ENCODE peak calls at places on chromosome 22, in seven cellular contexts. One of them, this sample, is unnamed.

GRCh38 chr22:44646668-44647067 is 55.3 kb upstream of the PRR5 start:
- DNase-seq in neuronal stem cell: no peak
- DNase-seq in mesendoderm: no peak
- DNase-seq in mesenchymal stem cell: no peak
- DNase-seq in H9: peak
- DNase-seq in H1: no peak
- DNase-seq in trophoblast cell: no peak
- DNase-seq in this sample: no peak

GRCh38 chr22:23166841-23167610 is 13.3 kb upstream of the BCR start:
- DNase-seq in neuronal stem cell: no peak
- DNase-seq in mesendoderm: no peak
- DNase-seq in mesenchymal stem cell: no peak
- DNase-seq in H9: no peak
- DNase-seq in H1: no peak
- DNase-seq in trophoblast cell: no peak
- DNase-seq in this sample: no peak

GRCh38 chr22:43883719-43884415 is 7.9 kb downstream of the PNPLA5 start:
- DNase-seq in neuronal stem cell: no peak
- DNase-seq in mesendoderm: no peak
- DNase-seq in mesenchymal stem cell: no peak
- DNase-seq in H9: peak
- DNase-seq in H1: no peak
- DNase-seq in trophoblast cell: no peak
- DNase-seq in this sample: no peak

GRCh38 chr22:23222033-23222840 is 41.9 kb downstream of the BCR start:
- DNase-seq in neuronal stem cell: no peak
- DNase-seq in mesendoderm: no peak
- DNase-seq in mesenchymal stem cell: no peak
- DNase-seq in H9: no peak
- DNase-seq in H1: no peak
- DNase-seq in trophoblast cell: no peak
- DNase-seq in this sample: no peak

GRCh38 chr22:32493551-32493950 is 18.9 kb downstream of the FBXO7 start:
- DNase-seq in neuronal stem cell: no peak
- DNase-seq in mesendoderm: no peak
- DNase-seq in mesenchymal stem cell: no peak
- DNase-seq in H9: no peak
- DNase-seq in H1: no peak
- DNase-seq in trophoblast cell: no peak
- DNase-seq in this sample: no peak

GRCh38 chr22:19941365-19942070 is at the start of the genes COMT and TXNRD2:
- DNase-seq in neuronal stem cell: no peak
- DNase-seq in mesendoderm: peak
- DNase-seq in mesenchymal stem cell: peak
- DNase-seq in H9: no peak
- DNase-seq in H1: no peak
- DNase-seq in trophoblast cell: peak
- DNase-seq in this sample: peak

GRCh38 chr22:17706451-17706900 is 67.8 kb downstream of the BID start:
- DNase-seq in neuronal stem cell: no peak
- DNase-seq in mesendoderm: peak
- DNase-seq in mesenchymal stem cell: peak
- DNase-seq in H9: peak
- DNase-seq in H1: no peak
- DNase-seq in trophoblast cell: peak
- DNase-seq in this sample: peak

GRCh38 chr22:22103078-22103593 is 120.5 kb upstream of the TOP3B start:
- DNase-seq in neuronal stem cell: no peak
- DNase-seq in mesendoderm: peak
- DNase-seq in mesenchymal stem cell: no peak
- DNase-seq in H9: peak
- DNase-seq in H1: peak
- DNase-seq in trophoblast cell: peak
- DNase-seq in this sample: no peak

GRCh38 chr22:45263790-45264269 is 20.9 kb upstream of the UPK3A start:
- DNase-seq in neuronal stem cell: no peak
- DNase-seq in mesendoderm: peak
- DNase-seq in mesenchymal stem cell: peak
- DNase-seq in H9: peak
- DNase-seq in H1: peak
- DNase-seq in trophoblast cell: peak
- DNase-seq in this sample: peak

GRCh38 chr22:44155115-44155514 is 25.6 kb upstream of the PARVG start:
- DNase-seq in neuronal stem cell: no peak
- DNase-seq in mesendoderm: no peak
- DNase-seq in mesenchymal stem cell: no peak
- DNase-seq in H9: no peak
- DNase-seq in H1: no peak
- DNase-seq in trophoblast cell: no peak
- DNase-seq in this sample: no peak

GRCh38 chr22:50398698-50399648 is 55.8 kb downstream of the PPP6R2 start:
- DNase-seq in neuronal stem cell: no peak
- DNase-seq in mesendoderm: no peak
- DNase-seq in mesenchymal stem cell: peak
- DNase-seq in H9: no peak
- DNase-seq in H1: no peak
- DNase-seq in trophoblast cell: no peak
- DNase-seq in this sample: no peak

GRCh38 chr22:30605449-30606110 is 1.4 kb upstream of the TCN2 start:
- DNase-seq in neuronal stem cell: no peak
- DNase-seq in mesendoderm: peak
- DNase-seq in mesenchymal stem cell: peak
- DNase-seq in H9: peak
- DNase-seq in H1: peak
- DNase-seq in trophoblast cell: peak
- DNase-seq in this sample: peak

GRCh38 chr22:20283674-20284066 is 15.6 kb upstream of the RTN4R start:
- DNase-seq in neuronal stem cell: no peak
- DNase-seq in mesendoderm: no peak
- DNase-seq in mesenchymal stem cell: no peak
- DNase-seq in H9: no peak
- DNase-seq in H1: no peak
- DNase-seq in trophoblast cell: no peak
- DNase-seq in this sample: no peak

GRCh38 chr22:23036684-23037428 is 33.5 kb upstream of the GNAZ start:
- DNase-seq in neuronal stem cell: no peak
- DNase-seq in mesendoderm: no peak
- DNase-seq in mesenchymal stem cell: no peak
- DNase-seq in H9: no peak
- DNase-seq in H1: no peak
- DNase-seq in trophoblast cell: no peak
- DNase-seq in this sample: peak

GRCh38 chr22:27780161-27780575 is 21.4 kb downstream of the MN1 start:
- DNase-seq in neuronal stem cell: no peak
- DNase-seq in mesendoderm: peak
- DNase-seq in mesenchymal stem cell: no peak
- DNase-seq in H9: peak
- DNase-seq in H1: no peak
- DNase-seq in trophoblast cell: no peak
- DNase-seq in this sample: no peak

GRCh38 chr22:50528682-50529415 is 963 bp downstream of the TYMP start:
- DNase-seq in neuronal stem cell: no peak
- DNase-seq in mesendoderm: no peak
- DNase-seq in mesenchymal stem cell: peak
- DNase-seq in H9: no peak
- DNase-seq in H1: peak
- DNase-seq in trophoblast cell: peak
- DNase-seq in this sample: no peak

GRCh38 chr22:27220349-27220748 is 563.0 kb downstream of the MIAT start:
- DNase-seq in neuronal stem cell: no peak
- DNase-seq in mesendoderm: no peak
- DNase-seq in mesenchymal stem cell: peak
- DNase-seq in H9: no peak
- DNase-seq in H1: no peak
- DNase-seq in trophoblast cell: no peak
- DNase-seq in this sample: peak

GRCh38 chr22:21448627-21449416 is 18.4 kb upstream of the TMEM191C start:
- DNase-seq in neuronal stem cell: no peak
- DNase-seq in mesendoderm: no peak
- DNase-seq in mesenchymal stem cell: no peak
- DNase-seq in H9: peak
- DNase-seq in H1: no peak
- DNase-seq in trophoblast cell: no peak
- DNase-seq in this sample: no peak

GRCh38 chr22:19082793-19083192 is 39.4 kb downstream of the DGCR2 start:
- DNase-seq in neuronal stem cell: no peak
- DNase-seq in mesendoderm: no peak
- DNase-seq in mesenchymal stem cell: no peak
- DNase-seq in H9: no peak
- DNase-seq in H1: no peak
- DNase-seq in trophoblast cell: no peak
- DNase-seq in this sample: no peak

GRCh38 chr22:45516163-45516562 is 13.5 kb downstream of the FBLN1 start:
- DNase-seq in neuronal stem cell: no peak
- DNase-seq in mesendoderm: peak
- DNase-seq in mesenchymal stem cell: no peak
- DNase-seq in H9: no peak
- DNase-seq in H1: no peak
- DNase-seq in trophoblast cell: peak
- DNase-seq in this sample: no peak

GRCh38 chr22:35547993-35548761 is 7.5 kb downstream of the RASD2 start:
- DNase-seq in neuronal stem cell: no peak
- DNase-seq in mesendoderm: peak
- DNase-seq in mesenchymal stem cell: peak
- DNase-seq in H9: peak
- DNase-seq in H1: peak
- DNase-seq in trophoblast cell: peak
- DNase-seq in this sample: no peak

GRCh38 chr22:27252282-27253049 is 549.1 kb downstream of the MN1 start:
- DNase-seq in neuronal stem cell: no peak
- DNase-seq in mesendoderm: no peak
- DNase-seq in mesenchymal stem cell: peak
- DNase-seq in H9: no peak
- DNase-seq in H1: no peak
- DNase-seq in trophoblast cell: peak
- DNase-seq in this sample: peak

GRCh38 chr22:38347181-38347943 is 30.1 kb upstream of the CSNK1E start:
- DNase-seq in neuronal stem cell: no peak
- DNase-seq in mesendoderm: no peak
- DNase-seq in mesenchymal stem cell: no peak
- DNase-seq in H9: no peak
- DNase-seq in H1: peak
- DNase-seq in trophoblast cell: no peak
- DNase-seq in this sample: no peak
- H3K18ac ChIP-seq in neuronal stem cell: peak
- H3K18ac ChIP-seq in mesendoderm: no peak
- H3K18ac ChIP-seq in mesenchymal stem cell: no peak
- H3K18ac ChIP-seq in H9: no peak
- H3K18ac ChIP-seq in H1: no peak
- H3K18ac ChIP-seq in trophoblast cell: no peak
- H3K18ac ChIP-seq in this sample: no peak

GRCh38 chr22:39303892-39304671 is 15.3 kb downstream of the RPL3 start:
- DNase-seq in neuronal stem cell: no peak
- DNase-seq in mesendoderm: no peak
- DNase-seq in mesenchymal stem cell: no peak
- DNase-seq in H9: no peak
- DNase-seq in H1: no peak
- DNase-seq in trophoblast cell: no peak
- DNase-seq in this sample: no peak
- H3K18ac ChIP-seq in neuronal stem cell: peak
- H3K18ac ChIP-seq in mesendoderm: no peak
- H3K18ac ChIP-seq in mesenchymal stem cell: no peak
- H3K18ac ChIP-seq in H9: no peak
- H3K18ac ChIP-seq in H1: no peak
- H3K18ac ChIP-seq in trophoblast cell: no peak
- H3K18ac ChIP-seq in this sample: no peak

GRCh38 chr22:38710866-38711265 is 5.1 kb downstream of the GTPBP1 start:
- DNase-seq in neuronal stem cell: no peak
- DNase-seq in mesendoderm: no peak
- DNase-seq in mesenchymal stem cell: no peak
- DNase-seq in H9: no peak
- DNase-seq in H1: no peak
- DNase-seq in trophoblast cell: no peak
- DNase-seq in this sample: no peak
- H3K18ac ChIP-seq in neuronal stem cell: no peak
- H3K18ac ChIP-seq in mesendoderm: no peak
- H3K18ac ChIP-seq in mesenchymal stem cell: no peak
- H3K18ac ChIP-seq in H9: no peak
- H3K18ac ChIP-seq in H1: no peak
- H3K18ac ChIP-seq in trophoblast cell: no peak
- H3K18ac ChIP-seq in this sample: no peak

GRCh38 chr22:47304191-47304831 is 541.9 kb downstream of the TBC1D22A start:
- DNase-seq in neuronal stem cell: no peak
- DNase-seq in mesendoderm: no peak
- DNase-seq in mesenchymal stem cell: no peak
- DNase-seq in H9: no peak
- DNase-seq in H1: no peak
- DNase-seq in trophoblast cell: no peak
- DNase-seq in this sample: no peak
- H3K18ac ChIP-seq in neuronal stem cell: peak
- H3K18ac ChIP-seq in mesendoderm: no peak
- H3K18ac ChIP-seq in mesenchymal stem cell: no peak
- H3K18ac ChIP-seq in H9: no peak
- H3K18ac ChIP-seq in H1: no peak
- H3K18ac ChIP-seq in trophoblast cell: no peak
- H3K18ac ChIP-seq in this sample: no peak

GRCh38 chr22:42385691-42386090 is 46.5 kb downstream of the NFAM1 start:
- DNase-seq in neuronal stem cell: no peak
- DNase-seq in mesendoderm: no peak
- DNase-seq in mesenchymal stem cell: no peak
- DNase-seq in H9: no peak
- DNase-seq in H1: no peak
- DNase-seq in trophoblast cell: no peak
- DNase-seq in this sample: no peak
- H3K18ac ChIP-seq in neuronal stem cell: no peak
- H3K18ac ChIP-seq in mesendoderm: no peak
- H3K18ac ChIP-seq in mesenchymal stem cell: no peak
- H3K18ac ChIP-seq in H9: no peak
- H3K18ac ChIP-seq in H1: no peak
- H3K18ac ChIP-seq in trophoblast cell: no peak
- H3K18ac ChIP-seq in this sample: no peak

GRCh38 chr22:37784829-37785495 is 22.8 kb upstream of the GCAT start:
- DNase-seq in neuronal stem cell: no peak
- DNase-seq in mesendoderm: no peak
- DNase-seq in mesenchymal stem cell: no peak
- DNase-seq in H9: peak
- DNase-seq in H1: no peak
- DNase-seq in trophoblast cell: peak
- DNase-seq in this sample: no peak

GRCh38 chr22:37777122-37777687 is 30.5 kb upstream of the GCAT start:
- DNase-seq in neuronal stem cell: no peak
- DNase-seq in mesendoderm: peak
- DNase-seq in mesenchymal stem cell: peak
- DNase-seq in H9: no peak
- DNase-seq in H1: no peak
- DNase-seq in trophoblast cell: peak
- DNase-seq in this sample: peak

GRCh38 chr22:37781434-37782059 is 26.2 kb upstream of the GCAT start:
- DNase-seq in neuronal stem cell: no peak
- DNase-seq in mesendoderm: peak
- DNase-seq in mesenchymal stem cell: no peak
- DNase-seq in H9: peak
- DNase-seq in H1: no peak
- DNase-seq in trophoblast cell: no peak
- DNase-seq in this sample: peak

GRCh38 chr22:37778370-37779009 is 29.2 kb upstream of the GCAT start:
- DNase-seq in neuronal stem cell: no peak
- DNase-seq in mesendoderm: no peak
- DNase-seq in mesenchymal stem cell: no peak
- DNase-seq in H9: no peak
- DNase-seq in H1: no peak
- DNase-seq in trophoblast cell: no peak
- DNase-seq in this sample: no peak

GRCh38 chr22:37782340-37783168 is 25.2 kb upstream of the GCAT start:
- DNase-seq in neuronal stem cell: no peak
- DNase-seq in mesendoderm: no peak
- DNase-seq in mesenchymal stem cell: peak
- DNase-seq in H9: no peak
- DNase-seq in H1: no peak
- DNase-seq in trophoblast cell: peak
- DNase-seq in this sample: peak
- H3K18ac ChIP-seq in neuronal stem cell: peak
- H3K18ac ChIP-seq in mesendoderm: no peak
- H3K18ac ChIP-seq in mesenchymal stem cell: peak
- H3K18ac ChIP-seq in H9: no peak
- H3K18ac ChIP-seq in H1: no peak
- H3K18ac ChIP-seq in trophoblast cell: no peak
- H3K18ac ChIP-seq in this sample: no peak